ENCODE peak calls at places on chromosomes 6 and 20, in five cellular contexts. K is IMR-90, P is breast epithelium, T is brain microvascular endothelial cell, G is PC-9. D is an unnamed sample.

GRCh38 chr20:34510575-34510974 is 5.6 kb upstream of the DYNLRB1 start:
- DNase-seq in P (no peak), T (no peak), K (no peak), G (no peak), D (no peak)

GRCh38 chr6:121917834-121918559 is 481.5 kb upstream of the HSF2 start:
- DNase-seq in P (no peak), K (peak; percentile 24), T (no peak), G (no peak), D (no peak)

GRCh38 chr6:43445576-43445975 is 9.8 kb downstream of the DLK2 start:
- DNase-seq in T (no peak), K (no peak), G (no peak), P (no peak), D (no peak)

GRCh38 chr6:23522751-23523527 is 603.1 kb upstream of the NRSN1 start:
- DNase-seq in P (no peak), G (no peak), K (no peak), T (no peak), D (no peak)

GRCh38 chr20:64006902-64007301 is 26.0 kb downstream of the PRPF6 start:
- DNase-seq in T (no peak), P (no peak), K (no peak), G (no peak), D (no peak)

GRCh38 chr20:52494244-52494643 is 302.7 kb upstream of the ZFP64 start:
- DNase-seq in K (peak; percentile 98), G (no peak), T (peak; percentile 46), P (no peak), D (peak; percentile 95)

GRCh38 chr6:36615018-36615761 is 21.0 kb downstream of the SRSF3 start:
- DNase-seq in T (no peak), P (peak; percentile 52), K (peak; percentile 69), G (peak; percentile 43), D (no peak)

GRCh38 chr6:126716012-126716411 is 376.1 kb downstream of the CENPW start:
- DNase-seq in G (no peak), T (no peak), P (no peak), K (peak; percentile 26), D (peak; percentile 23)

GRCh38 chr6:1286972-1287600 is 24.8 kb upstream of the FOXQ1 start:
- DNase-seq in K (peak; percentile 87), G (peak; percentile 87), T (peak; percentile 31), P (no peak), D (no peak)

GRCh38 chr20:845226-845868 is 11.8 kb downstream of the FAM110A start:
- DNase-seq in T (no peak), G (no peak), P (no peak), K (no peak), D (no peak)
- H3K4me3 ChIP-seq in T (no peak overlapping the region), G (no peak overlapping the region), P (peak overlapping the region; percentile 60), K (no peak overlapping the region), D (no peak overlapping the region)

GRCh38 chr6:26136321-26136720 is 49.1 kb downstream of the HFE start:
- DNase-seq in T (no peak), K (no peak), P (no peak), G (no peak), D (no peak)

GRCh38 chr6:26142026-26142425 is 54.8 kb downstream of the HFE start:
- DNase-seq in K (no peak), P (no peak), T (no peak), G (no peak), D (no peak)

GRCh38 chr6:26141378-26141901 is 54.2 kb downstream of the HFE start:
- DNase-seq in G (no peak), P (no peak), T (no peak), K (no peak), D (no peak)

GRCh38 chr6:26140254-26140966 is 53.2 kb downstream of the HFE start:
- DNase-seq in T (no peak), K (no peak), G (no peak), P (no peak), D (no peak)

DNA sequence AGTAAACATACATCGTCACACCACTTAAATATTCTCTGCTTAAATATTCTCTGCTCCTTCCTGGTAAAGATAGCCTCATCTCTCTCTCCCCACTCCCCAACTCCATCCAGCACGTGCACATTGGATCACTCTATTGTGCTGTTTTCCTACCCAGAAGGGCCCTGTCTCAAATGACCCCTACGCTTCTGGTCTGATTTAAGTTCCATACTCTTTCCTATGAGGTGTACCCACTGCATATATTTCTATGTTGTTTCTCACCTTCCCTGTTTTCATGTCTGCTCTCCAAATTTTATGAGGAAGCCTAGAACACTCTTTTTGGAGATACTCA is 53.7 kb downstream of the HFE start:
- DNase-seq in T (no peak), P (no peak), K (no peak), G (no peak), D (no peak)
- H3K4me3 ChIP-seq in T (no peak overlapping the region), P (no peak overlapping the region), K (no peak overlapping the region), G (no peak overlapping the region), D (no peak overlapping the region)

GRCh38 chr6:157228421-157229218 is 94.7 kb downstream of the TMEM242 start:
- DNase-seq in T (no peak), G (no peak), K (no peak), P (peak; percentile 48), D (no peak)

GRCh38 chr6:157230971-157231370 is 92.3 kb downstream of the TMEM242 start:
- DNase-seq in T (no peak), K (no peak), G (no peak), P (peak; percentile 24), D (no peak)

GRCh38 chr6:157227202-157228166 is 95.8 kb downstream of the TMEM242 start:
- DNase-seq in G (no peak), T (peak; percentile 7), K (no peak), P (peak; percentile 35), D (no peak)

GRCh38 chr6:157229733-157230132 is 93.6 kb downstream of the TMEM242 start:
- DNase-seq in T (no peak), P (peak; percentile 25), K (no peak), G (no peak), D (no peak)

GRCh38 chr6:157229219-157229607 is 94.1 kb downstream of the TMEM242 start:
- DNase-seq in P (peak; percentile 39), T (no peak), G (no peak), K (no peak), D (no peak)
- H3K4me3 ChIP-seq in P (no peak overlapping the region), T (no peak overlapping the region), G (no peak overlapping the region), K (no peak overlapping the region), D (no peak overlapping the region)

GRCh38 chr6:139738801-139739490 is 364.5 kb upstream of the CITED2 start:
- DNase-seq in T (no peak), K (no peak), P (no peak), G (no peak), D (no peak)

GRCh38 chr6:139732451-139732850 is 358.0 kb upstream of the CITED2 start:
- DNase-seq in P (peak; percentile 57), K (peak; percentile 78), G (no peak), T (peak; percentile 67), D (no peak)

GRCh38 chr6:139736507-139736906 is 362.1 kb upstream of the CITED2 start:
- DNase-seq in K (no peak), G (no peak), P (no peak), T (no peak), D (no peak)
- H3K4me3 ChIP-seq in K (no peak overlapping the region), G (no peak overlapping the region), P (no peak overlapping the region), T (no peak overlapping the region), D (no peak overlapping the region)